ENCODE peak calls at places on chromosome 16, in seven cellular contexts. B is heart left ventricle, Y is gastrocnemius medialis, P is IMR-90, K is stomach, U is K562, L is ovary. I is an unnamed sample.

GRCh38 chr16:78216166-78216745 is 116.8 kb downstream of the WWOX start:
- DNase-seq in B (no peak), Y (no peak), K (no peak), U (no peak), P (no peak), L (no peak), I (no peak)

GRCh38 chr16:79434771-79435170 is 165.8 kb downstream of the MAF start:
- DNase-seq in Y (no peak), P (no peak), U (no peak), K (no peak), L (no peak), B (no peak), I (no peak)

GRCh38 chr16:79800016-79800608 is 199.6 kb upstream of the MAF start:
- DNase-seq in Y (no peak), K (no peak), P (no peak), L (no peak), U (no peak), B (no peak), I (no peak)

GRCh38 chr16:29310852-29311314 is 95.6 kb downstream of the NPIPB11 start:
- DNase-seq in Y (no peak), L (peak; percentile 74), P (no peak), K (peak; percentile 86), B (no peak), U (no peak), I (peak; percentile 67)

GRCh38 chr16:11380836-11381235 is 35.6 kb downstream of the RMI2 start:
- DNase-seq in P (no peak), Y (no peak), B (no peak), L (no peak), K (no peak), U (no peak), I (no peak)

GRCh38 chr16:89695875-89696597 is 5.5 kb downstream of the SPATA2L start:
- DNase-seq in Y (no peak), B (no peak), P (no peak), L (peak; percentile 33), K (no peak), U (no peak), I (no peak)

GRCh38 chr16:66344533-66345145 is 21.9 kb upstream of the CDH5 start:
- DNase-seq in Y (no peak), P (peak; percentile 48), B (no peak), L (no peak), K (no peak), U (peak; percentile 54), I (peak; percentile 67)

GRCh38 chr16:15511759-15512487 is 77.5 kb downstream of the BMERB1 start:
- DNase-seq in P (no peak), L (no peak), B (no peak), U (no peak), K (no peak), Y (no peak), I (no peak)

GRCh38 chr16:69176033-69176780 is 10.8 kb upstream of the SNTB2 start:
- DNase-seq in L (no peak), P (peak; percentile 79), U (no peak), K (no peak), Y (no peak), B (no peak), I (no peak)

GRCh38 chr16:57810197-57811024 is 8.1 kb upstream of the KIFC3 start:
- DNase-seq in L (peak; percentile 66), U (peak; percentile 98), K (peak; percentile 90), P (peak; percentile 68), Y (peak; percentile 64), B (peak; percentile 87), I (peak; percentile 85)

GRCh38 chr16:10897134-10897533 is 20.1 kb downstream of the CIITA start:
- DNase-seq in K (no peak), L (no peak), Y (no peak), P (no peak), B (no peak), U (no peak), I (no peak)

GRCh38 chr16:87734644-87735043 is 31.1 kb downstream of the KLHDC4 start:
- DNase-seq in P (no peak), B (no peak), K (no peak), U (no peak), Y (no peak), L (no peak), I (no peak)

GRCh38 chr16:66270333-66270927 is 96.1 kb upstream of the CDH5 start:
- DNase-seq in Y (no peak), U (peak; percentile 66), K (peak; percentile 68), B (peak; percentile 90), P (peak; percentile 54), L (peak; percentile 79), I (peak; percentile 79)

GRCh38 chr16:74309789-74310781 is 13.5 kb downstream of the PSMD7 start:
- DNase-seq in K (no peak), Y (no peak), L (peak; percentile 29), U (peak; percentile 59), P (peak; percentile 56), B (no peak), I (peak; percentile 46)

GRCh38 chr16:11711662-11712061 is 31.0 kb downstream of the TXNDC11 start:
- DNase-seq in K (no peak), U (no peak), B (no peak), P (no peak), Y (no peak), L (no peak), I (no peak)

GRCh38 chr16:14051110-14051729 is 19.9 kb upstream of the MRTFB start:
- DNase-seq in L (no peak), Y (no peak), K (no peak), P (no peak), B (no peak), U (no peak), I (no peak)

GRCh38 chr16:87570938-87571867 is 31.1 kb upstream of the JPH3 start:
- DNase-seq in P (peak; percentile 53), U (peak; percentile 59), B (no peak), L (peak; percentile 49), K (peak; percentile 81), Y (peak; percentile 19), I (peak; percentile 76)

GRCh38 chr16:21260870-21261791 is 17.0 kb downstream of the CRYM start:
- DNase-seq in B (no peak), P (peak; percentile 94), L (no peak), K (peak; percentile 60), U (peak; percentile 91), Y (no peak), I (peak; percentile 37)

GRCh38 chr16:46961373-46962353 is 11.8 kb downstream of the DNAJA2 start:
- DNase-seq in L (no peak), P (peak; percentile 43), U (no peak), Y (no peak), K (no peak), B (no peak), I (no peak)

GRCh38 chr16:82004651-82005490 is 6.4 kb downstream of the SDR42E1 start:
- DNase-seq in B (no peak), Y (no peak), K (no peak), U (no peak), L (no peak), P (no peak), I (no peak)

GRCh38 chr16:16185095-16185494 is 38.2 kb downstream of the ABCC6 start:
- DNase-seq in U (no peak), L (no peak), K (no peak), Y (no peak), B (no peak), P (no peak), I (no peak)

GRCh38 chr16:81463296-81463890 is 18.8 kb downstream of the CMIP start:
- DNase-seq in L (no peak), Y (no peak), K (no peak), P (no peak), B (peak; percentile 21), U (no peak), I (no peak)

GRCh38 chr16:75065149-75065807 is 51.3 kb downstream of the LDHD start:
- DNase-seq in B (no peak), Y (no peak), P (no peak), K (no peak), L (no peak), U (peak; percentile 83), I (peak; percentile 83)

GRCh38 chr16:31487720-31488629 is 5.1 kb downstream of the SLC5A2 start:
- DNase-seq in L (no peak), B (peak; percentile 72), K (peak; percentile 75), U (no peak), P (peak; percentile 28), Y (no peak), I (peak; percentile 37)

GRCh38 chr16:27849621-27850020 is 213.9 kb downstream of the GSG1L start:
- DNase-seq in U (no peak), K (no peak), Y (no peak), P (no peak), B (no peak), L (no peak), I (no peak)

GRCh38 chr16:85542548-85542927 is 70.6 kb upstream of the GSE1 start:
- DNase-seq in U (peak; percentile 70), P (no peak), B (no peak), Y (no peak), L (no peak), K (no peak), I (no peak)

GRCh38 chr16:57531635-57532220 is 4.6 kb downstream of the CCDC102A start:
- DNase-seq in P (no peak), B (no peak), L (no peak), Y (no peak), K (no peak), U (no peak), I (peak; percentile 10)

GRCh38 chr16:50275428-50276127 is 9.2 kb downstream of the ADCY7 start:
- DNase-seq in U (no peak), K (no peak), B (peak; percentile 57), Y (no peak), L (no peak), P (no peak), I (no peak)
- H3K27me3 ChIP-seq in U (no peaks in the 10 kb centered on the region), K (no peaks in the 10 kb centered on the region), B (no peaks in the 10 kb centered on the region), Y (no peaks in the 10 kb centered on the region), L (no peaks in the 10 kb centered on the region), P (no peaks in the 10 kb centered on the region), I (no peaks in the 10 kb centered on the region)

DNA sequence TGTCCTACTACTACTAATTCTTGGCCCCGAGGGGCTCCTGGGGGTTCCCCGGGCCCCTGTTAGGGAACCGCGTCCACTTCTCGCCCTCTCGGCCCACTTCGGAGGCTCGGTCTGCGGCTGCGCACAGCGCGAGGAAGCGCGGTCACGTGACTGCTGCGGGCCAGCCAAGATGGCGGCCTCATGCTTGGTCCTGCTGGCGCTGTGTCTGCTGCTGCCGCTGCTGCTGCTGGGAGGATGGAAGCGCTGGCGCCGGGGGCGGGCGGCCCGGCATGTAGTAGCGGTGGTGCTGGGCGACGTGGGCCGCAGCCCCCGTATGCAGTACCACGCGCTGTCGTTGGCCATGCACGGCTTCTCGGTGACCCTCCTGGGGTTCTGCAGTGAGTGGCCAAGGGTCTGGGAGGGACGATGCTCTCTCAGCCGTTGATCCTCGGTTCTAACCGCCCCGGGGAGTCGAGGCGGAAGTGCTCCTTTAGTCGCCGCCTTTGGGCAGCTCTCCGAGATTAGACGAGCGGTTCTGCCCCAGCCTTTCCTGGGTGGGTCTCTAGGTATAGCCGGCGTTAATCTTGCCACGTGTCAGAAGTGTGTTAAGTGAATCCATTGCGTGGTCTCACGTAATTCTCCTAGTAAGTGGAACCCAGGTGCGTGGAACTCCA is at the start of gene ALG1:
- DNase-seq in U (peak; percentile 93), L (peak; percentile 91), B (peak; percentile 95), Y (peak; percentile 72), P (peak; percentile 82), K (peak; percentile 91), I (peak; percentile 92)
- TF ChIP-seq POLR2A in U (peak; percentile 97), L (peak; percentile 65), B (no peak), Y (peak; percentile 52), P (peak; percentile 83), K (no peak), I (peak; percentile 15)

GRCh38 chr16:72464052-72464451 is 292.1 kb upstream of the PMFBP1 start:
- DNase-seq in Y (no peak), U (no peak), B (no peak), P (no peak), L (no peak), K (no peak), I (no peak)
- H3K4me3 ChIP-seq in Y (no peak overlapping the region), U (no peak overlapping the region), B (no peak overlapping the region), P (no peak overlapping the region), L (no peak overlapping the region), K (no peak overlapping the region), I (no peak overlapping the region)

GRCh38 chr16:22968931-22969330 is 155.0 kb downstream of the HS3ST2 start:
- DNase-seq in B (no peak), P (no peak), Y (no peak), U (no peak), K (no peak), L (no peak), I (no peak)
- H3K27me3 ChIP-seq in B (no peaks in the 10 kb centered on the region), P (no peaks in the 10 kb centered on the region), Y (no peaks in the 10 kb centered on the region), U (no peaks in the 10 kb centered on the region), K (peaks cover 12% of the 10 kb centered on the region), L (no peaks in the 10 kb centered on the region), I (no peaks in the 10 kb centered on the region)